ENCODE peak calls at places on chromosomes 2 and 18, in eight cellular contexts. Y, B, Z, I, X, J, W and F are unnamed samples.

GRCh38 chr2:129347486-129348217 is 631.8 kb upstream of the RAB6C start:
- DNase-seq in Y (no peak), B (no peak), Z (no peak), I (no peak), X (no peak), J (no peak), W (no peak), F (peak)

GRCh38 chr2:177617849-177618248 is 225.3 kb downstream of the AGPS start:
- DNase-seq in Y (no peak), B (no peak), Z (no peak), I (no peak), X (no peak), J (no peak), W (no peak), F (no peak)

GRCh38 chr18:79853303-79853992 is 55.7 kb downstream of the KCNG2 start:
- DNase-seq in Y (no peak), B (no peak), Z (no peak), I (no peak), X (no peak), J (peak), W (no peak), F (no peak)

GRCh38 chr2:148812306-148812705 is 62.7 kb upstream of the KIF5C start:
- DNase-seq in Y (no peak), B (peak), Z (peak), I (no peak), X (no peak), J (no peak), W (peak), F (no peak)

GRCh38 chr2:137449454-137449853 is 514.8 kb upstream of the HNMT start:
- DNase-seq in Y (no peak), B (no peak), Z (no peak), I (no peak), X (no peak), J (no peak), W (no peak), F (no peak)

GRCh38 chr18:446941-447560 is 53.5 kb downstream of the COLEC12 start:
- DNase-seq in Y (no peak), B (peak), Z (peak), I (no peak), X (no peak), J (no peak), W (no peak), F (no peak)

GRCh38 chr18:48098538-48098937 is 168.1 kb upstream of the SMAD2 start:
- DNase-seq in Y (no peak), B (no peak), Z (no peak), I (no peak), X (no peak), J (no peak), W (no peak), F (no peak)

GRCh38 chr2:121253674-121254240 is 31.2 kb downstream of the TFCP2L1 start:
- DNase-seq in Y (no peak), B (no peak), Z (no peak), I (no peak), X (no peak), J (no peak), W (no peak), F (no peak)

GRCh38 chr18:23151414-23152099 is 16.3 kb downstream of the CABLES1 start:
- DNase-seq in Y (no peak), B (no peak), Z (no peak), I (no peak), X (no peak), J (no peak), W (no peak), F (no peak)

GRCh38 chr2:6526093-6526824 is 339.4 kb downstream of the CMPK2 start:
- DNase-seq in Y (no peak), B (no peak), Z (no peak), I (no peak), X (peak), J (no peak), W (no peak), F (no peak)

GRCh38 chr2:160091381-160091780 is 29.0 kb upstream of the PLA2R1 start:
- DNase-seq in Y (no peak), B (peak), Z (no peak), I (no peak), X (no peak), J (no peak), W (no peak), F (no peak)

GRCh38 chr2:150542172-150542571 is 54.7 kb upstream of the RND3 start:
- DNase-seq in Y (no peak), B (no peak), Z (no peak), I (no peak), X (no peak), J (no peak), W (no peak), F (no peak)

GRCh38 chr2:155442755-155443372 is 744.4 kb downstream of the KCNJ3 start:
- DNase-seq in Y (no peak), B (no peak), Z (no peak), I (no peak), X (no peak), J (no peak), W (no peak), F (no peak)

GRCh38 chr2:181231886-181232644 is 225.1 kb upstream of the ITGA4 start:
- DNase-seq in Y (no peak), B (no peak), Z (no peak), I (no peak), X (no peak), J (no peak), W (no peak), F (no peak)

GRCh38 chr2:25337276-25337675 is 4.4 kb downstream of the DNMT3A start:
- DNase-seq in Y (no peak), B (no peak), Z (no peak), I (no peak), X (no peak), J (no peak), W (no peak), F (no peak)

GRCh38 chr2:187299122-187299906 is 148.7 kb downstream of the CALCRL start:
- DNase-seq in Y (no peak), B (peak), Z (peak), I (no peak), X (peak), J (no peak), W (no peak), F (no peak)

GRCh38 chr2:37456479-37456878 is 112.0 kb downstream of the QPCT start:
- DNase-seq in Y (no peak), B (peak), Z (peak), I (peak), X (no peak), J (no peak), W (no peak), F (no peak)

GRCh38 chr18:9868857-9869712 is 16.7 kb upstream of the TXNDC2 start:
- DNase-seq in Y (no peak), B (no peak), Z (no peak), I (no peak), X (no peak), J (no peak), W (no peak), F (no peak)

GRCh38 chr2:99106905-99107304 is 34.6 kb upstream of the C2orf15 start:
- DNase-seq in Y (no peak), B (no peak), Z (no peak), I (no peak), X (no peak), J (no peak), W (no peak), F (no peak)

GRCh38 chr2:105257981-105258380 is 16.4 kb downstream of the GPR45 start:
- DNase-seq in Y (no peak), B (no peak), Z (no peak), I (no peak), X (no peak), J (no peak), W (no peak), F (no peak)

GRCh38 chr18:8450898-8451665 is 158.2 kb upstream of the RAB12 start:
- DNase-seq in Y (no peak), B (no peak), Z (no peak), I (no peak), X (no peak), J (no peak), W (no peak), F (no peak)

GRCh38 chr2:196266855-196267254 is 95.5 kb upstream of the STK17B start:
- DNase-seq in Y (no peak), B (peak), Z (peak), I (no peak), X (no peak), J (no peak), W (no peak), F (no peak)

GRCh38 chr18:74840492-74841167 is 243.0 kb downstream of the ZNF407 start:
- DNase-seq in Y (no peak), B (peak), Z (peak), I (no peak), X (no peak), J (no peak), W (no peak), F (no peak)

GRCh38 chr2:168614291-168615018 is 158.4 kb downstream of the CERS6 start:
- DNase-seq in Y (no peak), B (no peak), Z (no peak), I (no peak), X (no peak), J (no peak), W (no peak), F (no peak)

GRCh38 chr2:127661072-127661618 is 14.2 kb downstream of the LIMS2 start:
- DNase-seq in Y (no peak), B (no peak), Z (no peak), I (no peak), X (no peak), J (no peak), W (peak), F (peak)

GRCh38 chr2:196291873-196292800 is 120.8 kb upstream of the STK17B start:
- DNase-seq in Y (no peak), B (no peak), Z (no peak), I (no peak), X (no peak), J (no peak), W (no peak), F (no peak)

GRCh38 chr2:9030190-9030589 is 26.7 kb upstream of the MBOAT2 start:
- DNase-seq in Y (no peak), B (no peak), Z (no peak), I (no peak), X (no peak), J (no peak), W (no peak), F (no peak)

GRCh38 chr18:76805221-76805620 is 17.1 kb upstream of the ZNF236 start:
- DNase-seq in Y (no peak), B (peak), Z (peak), I (no peak), X (no peak), J (no peak), W (no peak), F (no peak)

GRCh38 chr2:98781822-98782221 is 50.9 kb upstream of the MGAT4A start:
- DNase-seq in Y (no peak), B (no peak), Z (no peak), I (no peak), X (no peak), J (no peak), W (no peak), F (no peak)

GRCh38 chr2:50556934-50557575 is 474.9 kb downstream of the NRXN1 start:
- DNase-seq in Y (no peak), B (no peak), Z (no peak), I (no peak), X (no peak), J (no peak), W (no peak), F (no peak)

GRCh38 chr2:40564174-40564573 is 112.3 kb upstream of the SLC8A1 start:
- DNase-seq in Y (no peak), B (no peak), Z (no peak), I (no peak), X (no peak), J (no peak), W (no peak), F (no peak)

GRCh38 chr2:61671561-61672315 is 133.6 kb upstream of the XPO1 start:
- DNase-seq in Y (no peak), B (peak), Z (no peak), I (no peak), X (no peak), J (no peak), W (no peak), F (peak)